ENCODE peak calls at places on chromosome 21, in six cellular contexts. One of them, this sample, is unnamed.

GRCh38 chr21:26804895-26805609 is 40.2 kb downstream of the ADAMTS1 start:
- DNase-seq in IMR-90: peak; percentile 69
- DNase-seq in H9: no peak
- DNase-seq in trophoblast cell: peak; percentile 45
- DNase-seq in mesenchymal stem cell: no peak
- DNase-seq in H1: no peak
- DNase-seq in this sample: no peak

GRCh38 chr21:26471116-26471505 is 102.0 kb downstream of the CYYR1 start:
- DNase-seq in IMR-90: no peak
- DNase-seq in H9: no peak
- DNase-seq in trophoblast cell: no peak
- DNase-seq in mesenchymal stem cell: no peak
- DNase-seq in H1: no peak
- DNase-seq in this sample: no peak

GRCh38 chr21:41365377-41366107 is 3.7 kb downstream of the MX2 start:
- DNase-seq in IMR-90: no peak
- DNase-seq in H9: no peak
- DNase-seq in trophoblast cell: no peak
- DNase-seq in mesenchymal stem cell: no peak
- DNase-seq in H1: no peak
- DNase-seq in this sample: no peak

GRCh38 chr21:37459575-37459974 is 93.0 kb downstream of the DYRK1A start:
- DNase-seq in IMR-90: peak; percentile 69
- DNase-seq in H9: no peak
- DNase-seq in trophoblast cell: peak; percentile 23
- DNase-seq in mesenchymal stem cell: peak; percentile 60
- DNase-seq in H1: no peak
- DNase-seq in this sample: no peak

GRCh38 chr21:26962516-26963305 is 4.2 kb downstream of the ADAMTS5 start:
- DNase-seq in IMR-90: no peak
- DNase-seq in H9: no peak
- DNase-seq in trophoblast cell: no peak
- DNase-seq in mesenchymal stem cell: peak; percentile 11
- DNase-seq in H1: no peak
- DNase-seq in this sample: no peak

GRCh38 chr21:37266515-37267221 is 466 bp downstream of the VPS26C start:
- DNase-seq in IMR-90: peak; percentile 42
- DNase-seq in H9: no peak
- DNase-seq in trophoblast cell: peak; percentile 80
- DNase-seq in mesenchymal stem cell: peak; percentile 60
- DNase-seq in H1: no peak
- DNase-seq in this sample: peak; percentile 35

GRCh38 chr21:36910581-36911307 is 55.7 kb downstream of the HLCS start:
- DNase-seq in IMR-90: peak; percentile 81
- DNase-seq in H9: no peak
- DNase-seq in trophoblast cell: peak; percentile 20
- DNase-seq in mesenchymal stem cell: peak; percentile 31
- DNase-seq in H1: no peak
- DNase-seq in this sample: no peak

GRCh38 chr21:40120944-40121575 is 253.8 kb downstream of the PCP4 start:
- DNase-seq in IMR-90: peak; percentile 1
- DNase-seq in H9: no peak
- DNase-seq in trophoblast cell: peak; percentile 62
- DNase-seq in mesenchymal stem cell: no peak
- DNase-seq in H1: no peak
- DNase-seq in this sample: peak; percentile 9

GRCh38 chr21:40783404-40783803 is 63.6 kb downstream of the DSCAM start:
- DNase-seq in IMR-90: no peak
- DNase-seq in H9: no peak
- DNase-seq in trophoblast cell: no peak
- DNase-seq in mesenchymal stem cell: no peak
- DNase-seq in H1: no peak
- DNase-seq in this sample: no peak

GRCh38 chr21:25560151-25560783 is 47.0 kb downstream of the MRPL39 start:
- DNase-seq in IMR-90: no peak
- DNase-seq in H9: no peak
- DNase-seq in trophoblast cell: peak; percentile 26
- DNase-seq in mesenchymal stem cell: peak; percentile 41
- DNase-seq in H1: no peak
- DNase-seq in this sample: no peak

GRCh38 chr21:33059319-33059894 is 10.5 kb upstream of the OLIG1 start:
- DNase-seq in IMR-90: no peak
- DNase-seq in H9: no peak
- DNase-seq in trophoblast cell: peak; percentile 48
- DNase-seq in mesenchymal stem cell: no peak
- DNase-seq in H1: no peak
- DNase-seq in this sample: no peak

GRCh38 chr21:33844890-33845205 is 70.8 kb downstream of the ATP5PO start:
- DNase-seq in IMR-90: no peak
- DNase-seq in H9: no peak
- DNase-seq in trophoblast cell: no peak
- DNase-seq in mesenchymal stem cell: no peak
- DNase-seq in H1: no peak
- DNase-seq in this sample: no peak

GRCh38 chr21:15837603-15838002 is 107.8 kb downstream of the USP25 start:
- DNase-seq in IMR-90: peak; percentile 67
- DNase-seq in H9: no peak
- DNase-seq in trophoblast cell: peak; percentile 55
- DNase-seq in mesenchymal stem cell: peak; percentile 74
- DNase-seq in H1: no peak
- DNase-seq in this sample: no peak

GRCh38 chr21:25350056-25350455 is 257.2 kb downstream of the MRPL39 start:
- DNase-seq in IMR-90: peak; percentile 60
- DNase-seq in H9: peak; percentile 41
- DNase-seq in trophoblast cell: no peak
- DNase-seq in mesenchymal stem cell: no peak
- DNase-seq in H1: no peak
- DNase-seq in this sample: no peak

GRCh38 chr21:40886931-40887330 is 40.0 kb upstream of the DSCAM start:
- DNase-seq in IMR-90: no peak
- DNase-seq in H9: no peak
- DNase-seq in trophoblast cell: peak; percentile 76
- DNase-seq in mesenchymal stem cell: no peak
- DNase-seq in H1: no peak
- DNase-seq in this sample: no peak

GRCh38 chr21:33203371-33203724 is 26.4 kb upstream of the IFNAR2 start:
- DNase-seq in IMR-90: no peak
- DNase-seq in H9: no peak
- DNase-seq in trophoblast cell: no peak
- DNase-seq in mesenchymal stem cell: no peak
- DNase-seq in H1: no peak
- DNase-seq in this sample: no peak

GRCh38 chr21:25913488-25913887 is 178.7 kb downstream of the GABPA start:
- DNase-seq in IMR-90: no peak
- DNase-seq in H9: no peak
- DNase-seq in trophoblast cell: no peak
- DNase-seq in mesenchymal stem cell: no peak
- DNase-seq in H1: no peak
- DNase-seq in this sample: no peak

GRCh38 chr21:26801524-26801923 is 43.7 kb downstream of the ADAMTS1 start:
- DNase-seq in IMR-90: peak; percentile 94
- DNase-seq in H9: no peak
- DNase-seq in trophoblast cell: peak; percentile 92
- DNase-seq in mesenchymal stem cell: peak; percentile 80
- DNase-seq in H1: no peak
- DNase-seq in this sample: no peak

GRCh38 chr21:19807231-19807630 is 1191.0 kb upstream of the NCAM2 start:
- DNase-seq in IMR-90: no peak
- DNase-seq in H9: no peak
- DNase-seq in trophoblast cell: no peak
- DNase-seq in mesenchymal stem cell: peak; percentile 31
- DNase-seq in H1: no peak
- DNase-seq in this sample: no peak

GRCh38 chr21:33198346-33199135 is 31.2 kb upstream of the IFNAR2 start:
- DNase-seq in IMR-90: peak; percentile 63
- DNase-seq in H9: no peak
- DNase-seq in trophoblast cell: peak; percentile 24
- DNase-seq in mesenchymal stem cell: no peak
- DNase-seq in H1: no peak
- DNase-seq in this sample: no peak

GRCh38 chr21:38165466-38166213 is 91.2 kb upstream of the KCNJ15 start:
- DNase-seq in IMR-90: peak; percentile 59
- DNase-seq in H9: no peak
- DNase-seq in trophoblast cell: no peak
- DNase-seq in mesenchymal stem cell: peak; percentile 17
- DNase-seq in H1: no peak
- DNase-seq in this sample: no peak

GRCh38 chr21:31538821-31539220 is 120.7 kb upstream of the SOD1 start:
- DNase-seq in IMR-90: no peak
- DNase-seq in H9: no peak
- DNase-seq in trophoblast cell: no peak
- DNase-seq in mesenchymal stem cell: no peak
- DNase-seq in H1: no peak
- DNase-seq in this sample: no peak
- H3K27ac ChIP-seq in IMR-90: no peak overlapping the region
- H3K27ac ChIP-seq in H9: no peak overlapping the region
- H3K27ac ChIP-seq in trophoblast cell: no peak overlapping the region
- H3K27ac ChIP-seq in mesenchymal stem cell: no peak overlapping the region
- H3K27ac ChIP-seq in H1: no peak overlapping the region
- H3K27ac ChIP-seq in this sample: no peak overlapping the region

GRCh38 chr21:17512245-17513213 is at the start of gene CXADR:
- DNase-seq in IMR-90: no peak
- DNase-seq in H9: peak; percentile 93
- DNase-seq in trophoblast cell: peak; percentile 39
- DNase-seq in mesenchymal stem cell: peak; percentile 33
- DNase-seq in H1: peak; percentile 59
- DNase-seq in this sample: peak; percentile 92

GRCh38 chr21:17519208-17519738 is 6.4 kb downstream of the CXADR start:
- DNase-seq in IMR-90: no peak
- DNase-seq in H9: no peak
- DNase-seq in trophoblast cell: no peak
- DNase-seq in mesenchymal stem cell: no peak
- DNase-seq in H1: no peak
- DNase-seq in this sample: no peak

GRCh38 chr21:17514124-17514481 is 1.3 kb downstream of the CXADR start:
- DNase-seq in IMR-90: no peak
- DNase-seq in H9: peak; percentile 67
- DNase-seq in trophoblast cell: peak; percentile 27
- DNase-seq in mesenchymal stem cell: no peak
- DNase-seq in H1: peak; percentile 41
- DNase-seq in this sample: peak; percentile 23

DNA sequence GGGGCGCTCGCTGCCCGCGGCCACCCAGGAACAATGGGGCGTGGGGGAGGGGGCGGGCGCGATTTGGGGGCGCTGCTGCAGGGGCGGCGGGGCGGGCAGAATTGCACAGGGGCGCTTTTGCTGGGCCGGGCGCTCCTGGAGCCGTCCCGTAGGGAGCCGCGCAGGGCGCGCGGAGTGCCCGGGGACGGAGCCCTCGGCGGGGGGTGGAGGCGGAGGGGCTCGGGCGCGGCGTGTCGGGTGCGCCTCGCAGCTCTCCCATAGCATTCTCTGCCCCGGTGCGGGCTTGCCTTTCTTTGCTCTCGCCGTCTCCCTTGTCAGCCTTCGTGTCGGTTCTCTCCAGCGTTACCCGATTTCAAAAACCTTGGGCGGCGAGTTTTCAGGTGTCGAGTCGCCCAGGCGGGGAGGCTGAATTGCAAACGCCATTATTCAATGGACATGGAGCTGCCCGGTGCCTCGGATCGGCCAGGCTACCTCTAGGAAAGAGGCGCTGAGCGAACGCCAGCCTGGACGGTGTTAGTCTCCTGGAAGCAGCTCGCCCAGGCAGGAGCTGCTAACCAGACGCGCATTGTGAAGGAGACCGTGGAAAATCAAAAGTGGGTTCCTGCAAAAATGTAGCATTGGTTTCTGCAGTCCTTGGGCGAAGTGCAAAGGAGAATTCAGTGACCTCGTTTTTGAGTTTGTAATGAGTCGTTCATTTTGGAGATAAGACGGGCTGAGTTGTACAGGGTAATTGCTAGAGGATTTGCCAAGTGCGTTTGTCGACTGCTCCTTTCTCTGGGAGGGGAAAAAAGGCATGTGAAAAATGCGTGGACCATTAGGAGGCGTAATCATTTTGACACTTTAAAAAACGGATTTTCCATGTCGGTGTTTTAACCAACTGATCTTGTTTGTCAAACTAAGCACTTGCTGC is 626 bp downstream of the CXADR start:
- DNase-seq in IMR-90: no peak
- DNase-seq in H9: peak; percentile 36
- DNase-seq in trophoblast cell: peak; percentile 15
- DNase-seq in mesenchymal stem cell: peak; percentile 41
- DNase-seq in H1: no peak
- DNase-seq in this sample: peak; percentile 35
- H2AFZ ChIP-seq in IMR-90: peak overlapping the region; percentile 91
- H2AFZ ChIP-seq in H9: no peak overlapping the region
- H2AFZ ChIP-seq in trophoblast cell: peak overlapping the region; percentile 98
- H2AFZ ChIP-seq in mesenchymal stem cell: peak overlapping the region; percentile 51
- H2AFZ ChIP-seq in H1: no peak overlapping the region
- H2AFZ ChIP-seq in this sample: peak overlapping the region; percentile 100

GRCh38 chr21:45975017-45975595 is 6.5 kb upstream of the COL6A1 start:
- DNase-seq in IMR-90: peak; percentile 43
- DNase-seq in H9: peak; percentile 69
- DNase-seq in trophoblast cell: no peak
- DNase-seq in mesenchymal stem cell: peak; percentile 90
- DNase-seq in H1: no peak
- DNase-seq in this sample: no peak
- H3K23ac ChIP-seq in IMR-90: peak overlapping the region; percentile 87
- H3K23ac ChIP-seq in H9: no peak overlapping the region
- H3K23ac ChIP-seq in trophoblast cell: no peak overlapping the region
- H3K23ac ChIP-seq in mesenchymal stem cell: no peak overlapping the region
- H3K23ac ChIP-seq in H1: no peak overlapping the region
- H3K23ac ChIP-seq in this sample: no peak overlapping the region

GRCh38 chr21:42569732-42570301 is 56.2 kb downstream of the SLC37A1 start:
- DNase-seq in IMR-90: no peak
- DNase-seq in H9: no peak
- DNase-seq in trophoblast cell: no peak
- DNase-seq in mesenchymal stem cell: no peak
- DNase-seq in H1: no peak
- DNase-seq in this sample: no peak

GRCh38 chr21:42567181-42567560 is 53.5 kb downstream of the SLC37A1 start:
- DNase-seq in IMR-90: no peak
- DNase-seq in H9: no peak
- DNase-seq in trophoblast cell: no peak
- DNase-seq in mesenchymal stem cell: no peak
- DNase-seq in H1: no peak
- DNase-seq in this sample: no peak

GRCh38 chr21:42567861-42568260 is 54.2 kb downstream of the SLC37A1 start:
- DNase-seq in IMR-90: no peak
- DNase-seq in H9: no peak
- DNase-seq in trophoblast cell: no peak
- DNase-seq in mesenchymal stem cell: no peak
- DNase-seq in H1: no peak
- DNase-seq in this sample: no peak

GRCh38 chr21:42568834-42569731 is 55.4 kb downstream of the SLC37A1 start:
- DNase-seq in IMR-90: no peak
- DNase-seq in H9: no peak
- DNase-seq in trophoblast cell: no peak
- DNase-seq in mesenchymal stem cell: no peak
- DNase-seq in H1: no peak
- DNase-seq in this sample: no peak

DNA sequence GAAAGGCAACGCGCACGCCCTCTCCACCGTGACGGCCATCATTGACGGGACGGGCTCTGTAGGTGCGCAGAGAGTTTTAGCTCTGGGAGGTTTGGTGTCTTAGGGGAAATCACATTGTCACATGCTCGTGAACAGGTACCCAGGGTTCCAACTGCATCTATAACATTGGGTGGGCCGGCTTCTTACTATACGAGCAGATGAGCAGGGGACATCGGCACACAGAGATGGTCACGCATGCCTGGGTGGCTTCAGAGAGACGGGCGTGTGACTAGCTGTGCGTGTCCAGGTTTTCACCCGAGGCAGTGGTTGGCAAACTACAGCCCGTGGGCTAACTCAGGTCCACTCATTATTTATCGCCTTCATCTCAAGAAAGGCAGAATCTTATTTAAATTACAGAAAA is 54.7 kb downstream of the SLC37A1 start:
- DNase-seq in IMR-90: no peak
- DNase-seq in H9: no peak
- DNase-seq in trophoblast cell: no peak
- DNase-seq in mesenchymal stem cell: no peak
- DNase-seq in H1: no peak
- DNase-seq in this sample: no peak
- H3K27ac ChIP-seq in IMR-90: no peak overlapping the region
- H3K27ac ChIP-seq in H9: no peak overlapping the region
- H3K27ac ChIP-seq in trophoblast cell: no peak overlapping the region
- H3K27ac ChIP-seq in mesenchymal stem cell: no peak overlapping the region
- H3K27ac ChIP-seq in H1: no peak overlapping the region
- H3K27ac ChIP-seq in this sample: no peak overlapping the region